ENCODE peak calls at places on chromosomes 7 and 10, in ten cellular contexts. T is Daoy; L is stimulated activated CD4-positive, alpha-beta T cell treated with anti-CD3 and anti-CD28 coated beads, Interleukin-4, amount 100 ng/mL, for 48 hours; N is stimulated activated naive CD8-positive, alpha-beta T cell treated with anti-CD3 and anti-CD28 coated beads, Interleukin-15, amount 100 ng/mL, for 72 hours; S is GM04503; M is sigmoid colon; V is HTR-8/SVneo; C is fibroblast of lung; A is HCT116; E is SHP77. G is an unnamed sample.
A peak's percentile ranks its signal among the peaks of the same experiment; 100 is the strongest.

GRCh38 chr10:19014034-19014433 is 34.6 kb upstream of the MALRD1 start:
- DNase-seq in V (no peak), N (no peak), A (no peak), S (no peak), C (peak; percentile 89), E (no peak), M (no peak), L (no peak), T (peak; percentile 18), G (peak; percentile 73)

GRCh38 chr7:51062222-51062987 is 254.2 kb downstream of the COBL start:
- DNase-seq in E (no peak), V (no peak), C (no peak), S (no peak), T (no peak), N (no peak), M (no peak), L (no peak), A (no peak), G (peak; percentile 89)

GRCh38 chr7:148286150-148286549 is 304.4 kb upstream of the C7orf33 start:
- DNase-seq in T (peak; percentile 50), V (peak; percentile 12), A (no peak), M (no peak), L (no peak), E (peak; percentile 2), S (no peak), N (no peak), C (no peak), G (no peak)

GRCh38 chr10:71217266-71218045 is 5.1 kb downstream of the UNC5B start:
- DNase-seq in A (no peak), T (peak; percentile 47), E (no peak), S (no peak), L (no peak), M (no peak), C (peak; percentile 48), N (no peak), V (no peak), G (peak; percentile 26)

GRCh38 chr7:22433710-22434460 is 66.1 kb downstream of the STEAP1B start:
- DNase-seq in T (peak; percentile 82), C (peak; percentile 33), V (no peak), A (no peak), M (no peak), S (no peak), L (no peak), N (no peak), E (peak; percentile 79), G (peak; percentile 25)

GRCh38 chr7:27201231-27202017 is 1.5 kb upstream of the HOXA13 start:
- DNase-seq in L (no peak), E (no peak), C (no peak), S (no peak), A (no peak), M (no peak), N (no peak), V (no peak), T (no peak), G (no peak)

GRCh38 chr7:129906700-129907099 is 46.1 kb downstream of the UBE2H start:
- DNase-seq in L (no peak), V (no peak), A (peak; percentile 80), T (no peak), N (no peak), S (no peak), E (no peak), C (peak; percentile 85), M (no peak), G (no peak)

GRCh38 chr10:105017116-105017515 is 376.0 kb downstream of the SORCS3 start:
- DNase-seq in M (no peak), C (peak; percentile 83), V (no peak), T (no peak), L (no peak), S (no peak), E (no peak), A (no peak), N (peak; percentile 36), G (no peak)

GRCh38 chr7:20304366-20304765 is 26.3 kb upstream of the ITGB8 start:
- DNase-seq in A (no peak), S (no peak), N (no peak), L (no peak), V (no peak), T (no peak), M (no peak), E (peak; percentile 69), C (no peak), G (no peak)

GRCh38 chr10:68871105-68871711 is 29.9 kb upstream of the DDX50 start:
- DNase-seq in E (no peak), S (peak; percentile 45), C (peak; percentile 68), V (no peak), M (no peak), T (peak; percentile 59), L (no peak), N (no peak), A (no peak), G (peak; percentile 54)

GRCh38 chr10:128526793-128527375 is 400.7 kb upstream of the MKI67 start:
- DNase-seq in T (peak; percentile 73), L (no peak), C (no peak), S (no peak), M (no peak), N (no peak), A (no peak), E (peak; percentile 6), V (no peak), G (no peak)

GRCh38 chr10:59771162-59771807 is 18.0 kb upstream of the MRLN start:
- DNase-seq in S (no peak), A (no peak), C (no peak), T (no peak), V (no peak), N (no peak), M (no peak), E (no peak), L (no peak), G (no peak)

GRCh38 chr7:47329320-47329926 is 252.5 kb downstream of the TNS3 start:
- DNase-seq in A (no peak), C (no peak), L (no peak), S (no peak), M (no peak), N (no peak), T (no peak), V (no peak), E (no peak), G (no peak)